ENCODE peak calls at places on chromosomes 11 and 22, in six cellular contexts. One of them, this sample, is unnamed.

GRCh38 chr11:100687032-100687629 is at the start of gene ARHGAP42:
- DNase-seq in Caco-2: peak
- DNase-seq in A549: peak
- DNase-seq in astrocyte of the spinal cord: peak
- DNase-seq in tibial artery: peak
- DNase-seq in transverse colon: peak
- DNase-seq in this sample: no peak

GRCh38 chr22:44449061-44449682 is 48.9 kb downstream of the RTL6 start:
- DNase-seq in Caco-2: no peak
- DNase-seq in A549: peak
- DNase-seq in astrocyte of the spinal cord: peak
- DNase-seq in tibial artery: no peak
- DNase-seq in transverse colon: no peak
- DNase-seq in this sample: no peak

GRCh38 chr11:64031001-64031400 is 4.7 kb upstream of the FLRT1 start:
- DNase-seq in Caco-2: no peak
- DNase-seq in A549: no peak
- DNase-seq in astrocyte of the spinal cord: no peak
- DNase-seq in tibial artery: no peak
- DNase-seq in transverse colon: no peak
- DNase-seq in this sample: no peak

GRCh38 chr11:47271961-47272661 is 2.2 kb downstream of the MADD start:
- DNase-seq in Caco-2: no peak
- DNase-seq in A549: no peak
- DNase-seq in astrocyte of the spinal cord: no peak
- DNase-seq in tibial artery: no peak
- DNase-seq in transverse colon: peak
- DNase-seq in this sample: no peak

GRCh38 chr11:75849917-75850316 is 34.9 kb downstream of the UVRAG start:
- DNase-seq in Caco-2: no peak
- DNase-seq in A549: peak
- DNase-seq in astrocyte of the spinal cord: no peak
- DNase-seq in tibial artery: no peak
- DNase-seq in transverse colon: no peak
- DNase-seq in this sample: no peak

GRCh38 chr11:118574636-118575035 is 2.4 kb downstream of the ARCN1 start:
- DNase-seq in Caco-2: no peak
- DNase-seq in A549: no peak
- DNase-seq in astrocyte of the spinal cord: no peak
- DNase-seq in tibial artery: no peak
- DNase-seq in transverse colon: no peak
- DNase-seq in this sample: no peak

GRCh38 chr11:44556735-44557409 is 8.6 kb upstream of the CD82 start:
- DNase-seq in Caco-2: peak
- DNase-seq in A549: peak
- DNase-seq in astrocyte of the spinal cord: peak
- DNase-seq in tibial artery: peak
- DNase-seq in transverse colon: peak
- DNase-seq in this sample: no peak

GRCh38 chr11:72676874-72677341 is 2.7 kb upstream of the PDE2A start:
- DNase-seq in Caco-2: peak
- DNase-seq in A549: peak
- DNase-seq in astrocyte of the spinal cord: peak
- DNase-seq in tibial artery: peak
- DNase-seq in transverse colon: peak
- DNase-seq in this sample: no peak

GRCh38 chr11:63709336-63709735 is 28.0 kb downstream of the RTN3 start:
- DNase-seq in Caco-2: no peak
- DNase-seq in A549: no peak
- DNase-seq in astrocyte of the spinal cord: no peak
- DNase-seq in tibial artery: no peak
- DNase-seq in transverse colon: no peak
- DNase-seq in this sample: no peak

GRCh38 chr11:39786281-39786680 is 1673.2 kb downstream of the LRRC4C start:
- DNase-seq in Caco-2: no peak
- DNase-seq in A549: no peak
- DNase-seq in astrocyte of the spinal cord: no peak
- DNase-seq in tibial artery: no peak
- DNase-seq in transverse colon: no peak
- DNase-seq in this sample: no peak

GRCh38 chr11:10896493-10896892 is 38.6 kb upstream of the ZBED5 start:
- DNase-seq in Caco-2: no peak
- DNase-seq in A549: no peak
- DNase-seq in astrocyte of the spinal cord: no peak
- DNase-seq in tibial artery: no peak
- DNase-seq in transverse colon: no peak
- DNase-seq in this sample: no peak

GRCh38 chr11:72352859-72353551 is 81.3 kb downstream of the CLPB start:
- DNase-seq in Caco-2: peak
- DNase-seq in A549: peak
- DNase-seq in astrocyte of the spinal cord: peak
- DNase-seq in tibial artery: no peak
- DNase-seq in transverse colon: no peak
- DNase-seq in this sample: no peak

GRCh38 chr22:44661070-44661469 is 40.9 kb upstream of the PRR5 start:
- DNase-seq in Caco-2: no peak
- DNase-seq in A549: no peak
- DNase-seq in astrocyte of the spinal cord: no peak
- DNase-seq in tibial artery: no peak
- DNase-seq in transverse colon: no peak
- DNase-seq in this sample: no peak

GRCh38 chr22:32144875-32145274 is 14.2 kb downstream of the C22orf42 start:
- DNase-seq in Caco-2: no peak
- DNase-seq in A549: no peak
- DNase-seq in astrocyte of the spinal cord: no peak
- DNase-seq in tibial artery: no peak
- DNase-seq in transverse colon: no peak
- DNase-seq in this sample: no peak

GRCh38 chr11:73374130-73374529 is 2.1 kb upstream of the RELT start:
- DNase-seq in Caco-2: no peak
- DNase-seq in A549: no peak
- DNase-seq in astrocyte of the spinal cord: peak
- DNase-seq in tibial artery: no peak
- DNase-seq in transverse colon: no peak
- DNase-seq in this sample: no peak

GRCh38 chr11:74932797-74933196 is 16.1 kb downstream of the XRRA1 start:
- DNase-seq in Caco-2: no peak
- DNase-seq in A549: no peak
- DNase-seq in astrocyte of the spinal cord: peak
- DNase-seq in tibial artery: no peak
- DNase-seq in transverse colon: no peak
- DNase-seq in this sample: no peak

GRCh38 chr11:102753267-102753666 is 27.2 kb downstream of the MMP10 start:
- DNase-seq in Caco-2: no peak
- DNase-seq in A549: no peak
- DNase-seq in astrocyte of the spinal cord: no peak
- DNase-seq in tibial artery: no peak
- DNase-seq in transverse colon: no peak
- DNase-seq in this sample: no peak

GRCh38 chr22:20245577-20246367 is 22.3 kb downstream of the RTN4R start:
- DNase-seq in Caco-2: no peak
- DNase-seq in A549: no peak
- DNase-seq in astrocyte of the spinal cord: no peak
- DNase-seq in tibial artery: no peak
- DNase-seq in transverse colon: no peak
- DNase-seq in this sample: no peak

GRCh38 chr22:46001426-46002106 is 24.6 kb upstream of the WNT7B start:
- DNase-seq in Caco-2: no peak
- DNase-seq in A549: no peak
- DNase-seq in astrocyte of the spinal cord: peak
- DNase-seq in tibial artery: no peak
- DNase-seq in transverse colon: no peak
- DNase-seq in this sample: no peak

GRCh38 chr11:104772806-104773241 is 125.4 kb downstream of the CASP12 start:
- DNase-seq in Caco-2: no peak
- DNase-seq in A549: peak
- DNase-seq in astrocyte of the spinal cord: peak
- DNase-seq in tibial artery: no peak
- DNase-seq in transverse colon: no peak
- DNase-seq in this sample: no peak

GRCh38 chr11:57015679-57016078 is 27.0 kb downstream of the OR5AK2 start:
- DNase-seq in Caco-2: no peak
- DNase-seq in A549: no peak
- DNase-seq in astrocyte of the spinal cord: no peak
- DNase-seq in tibial artery: no peak
- DNase-seq in transverse colon: no peak
- DNase-seq in this sample: no peak

GRCh38 chr11:26030419-26030818 is 301.5 kb upstream of the ANO3 start:
- DNase-seq in Caco-2: no peak
- DNase-seq in A549: no peak
- DNase-seq in astrocyte of the spinal cord: no peak
- DNase-seq in tibial artery: no peak
- DNase-seq in transverse colon: no peak
- DNase-seq in this sample: no peak

GRCh38 chr11:2932850-2933251 is 3.6 kb upstream of the PHLDA2 start:
- DNase-seq in Caco-2: no peak
- DNase-seq in A549: no peak
- DNase-seq in astrocyte of the spinal cord: peak
- DNase-seq in tibial artery: no peak
- DNase-seq in transverse colon: no peak
- DNase-seq in this sample: no peak

GRCh38 chr11:44709281-44709562 is 17.5 kb upstream of the TSPAN18 start:
- DNase-seq in Caco-2: peak
- DNase-seq in A549: no peak
- DNase-seq in astrocyte of the spinal cord: no peak
- DNase-seq in tibial artery: no peak
- DNase-seq in transverse colon: no peak
- DNase-seq in this sample: no peak

DNA sequence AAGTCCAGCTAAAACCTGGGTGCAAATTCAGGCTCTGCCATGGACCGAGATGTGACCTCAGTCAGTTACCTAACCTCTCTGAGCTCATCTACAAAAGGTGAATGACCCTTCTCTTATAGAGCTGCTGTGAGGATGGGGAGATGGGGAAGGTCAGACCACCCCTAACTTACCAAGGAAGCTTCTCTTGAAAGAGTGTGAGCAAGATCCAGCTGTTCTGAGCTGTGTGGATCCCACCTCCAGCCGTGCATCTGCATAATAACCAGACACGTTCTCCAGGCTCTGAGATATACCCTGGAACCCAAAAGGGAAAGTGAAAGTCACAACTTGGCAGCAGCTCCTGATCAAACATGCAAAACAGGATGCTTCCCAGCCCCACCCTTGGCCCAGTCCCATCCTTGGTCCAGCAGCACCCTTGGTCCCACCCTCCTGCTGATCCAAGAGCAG is at the start of gene APOL3:
- DNase-seq in Caco-2: no peak
- DNase-seq in A549: no peak
- DNase-seq in astrocyte of the spinal cord: peak
- DNase-seq in tibial artery: peak
- DNase-seq in transverse colon: peak
- DNase-seq in this sample: peak
- H3K4me3 ChIP-seq in Caco-2: no peak
- H3K4me3 ChIP-seq in A549: no peak
- H3K4me3 ChIP-seq in astrocyte of the spinal cord: peak
- H3K4me3 ChIP-seq in tibial artery: peak
- H3K4me3 ChIP-seq in transverse colon: peak
- H3K4me3 ChIP-seq in this sample: peak

GRCh38 chr11:121463689-121464335 is 11.0 kb upstream of the SORL1-AS1 start:
- DNase-seq in Caco-2: no peak
- DNase-seq in A549: no peak
- DNase-seq in astrocyte of the spinal cord: no peak
- DNase-seq in tibial artery: no peak
- DNase-seq in transverse colon: no peak
- DNase-seq in this sample: no peak

GRCh38 chr11:121464352-121464946 is 11.7 kb upstream of the SORL1-AS1 start:
- DNase-seq in Caco-2: no peak
- DNase-seq in A549: peak
- DNase-seq in astrocyte of the spinal cord: peak
- DNase-seq in tibial artery: peak
- DNase-seq in transverse colon: peak
- DNase-seq in this sample: no peak

GRCh38 chr11:121467965-121468364 is 15.2 kb upstream of the SORL1-AS1 start:
- DNase-seq in Caco-2: no peak
- DNase-seq in A549: no peak
- DNase-seq in astrocyte of the spinal cord: no peak
- DNase-seq in tibial artery: no peak
- DNase-seq in transverse colon: no peak
- DNase-seq in this sample: no peak

GRCh38 chr11:121466063-121466794 is 13.5 kb upstream of the SORL1-AS1 start:
- DNase-seq in Caco-2: peak
- DNase-seq in A549: peak
- DNase-seq in astrocyte of the spinal cord: peak
- DNase-seq in tibial artery: peak
- DNase-seq in transverse colon: peak
- DNase-seq in this sample: peak

GRCh38 chr11:121465709-121466062 is 12.9 kb upstream of the SORL1-AS1 start:
- DNase-seq in Caco-2: no peak
- DNase-seq in A549: no peak
- DNase-seq in astrocyte of the spinal cord: no peak
- DNase-seq in tibial artery: no peak
- DNase-seq in transverse colon: peak
- DNase-seq in this sample: no peak
- TF ChIP-seq CTCF in Caco-2: no peak
- TF ChIP-seq CTCF in A549: no peak
- TF ChIP-seq CTCF in astrocyte of the spinal cord: no peak
- TF ChIP-seq CTCF in tibial artery: no peak
- TF ChIP-seq CTCF in transverse colon: no peak
- TF ChIP-seq CTCF in this sample: no peak

DNA sequence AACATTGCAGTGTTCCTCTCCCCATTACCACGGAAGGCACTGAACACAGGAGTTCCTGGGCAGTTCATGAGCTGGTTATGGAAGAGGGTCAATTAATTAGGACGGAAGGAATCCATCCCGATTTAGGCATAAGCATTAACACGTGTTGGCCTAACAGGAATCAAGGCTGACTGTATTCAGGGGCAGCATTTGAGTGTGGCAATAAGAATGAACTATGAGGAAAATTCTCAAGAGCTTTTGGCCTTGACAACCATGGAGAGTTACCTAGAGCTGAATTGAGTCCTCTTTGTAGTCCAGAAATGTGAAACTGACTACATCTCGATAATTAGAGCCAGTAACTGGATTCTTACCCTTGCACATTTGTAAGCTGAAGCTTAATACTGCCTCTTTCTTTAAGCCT is 82.4 kb upstream of the CRTAM start:
- DNase-seq in Caco-2: no peak
- DNase-seq in A549: no peak
- DNase-seq in astrocyte of the spinal cord: no peak
- DNase-seq in tibial artery: no peak
- DNase-seq in transverse colon: no peak
- DNase-seq in this sample: no peak
- H3K4me3 ChIP-seq in Caco-2: no peak
- H3K4me3 ChIP-seq in A549: no peak
- H3K4me3 ChIP-seq in astrocyte of the spinal cord: no peak
- H3K4me3 ChIP-seq in tibial artery: no peak
- H3K4me3 ChIP-seq in transverse colon: no peak
- H3K4me3 ChIP-seq in this sample: no peak

GRCh38 chr11:61764606-61765260 is 12.3 kb downstream of the MYRF start:
- DNase-seq in Caco-2: no peak
- DNase-seq in A549: no peak
- DNase-seq in astrocyte of the spinal cord: no peak
- DNase-seq in tibial artery: no peak
- DNase-seq in transverse colon: no peak
- DNase-seq in this sample: no peak
- TF ChIP-seq CTCF in Caco-2: no peak
- TF ChIP-seq CTCF in A549: no peak
- TF ChIP-seq CTCF in astrocyte of the spinal cord: no peak
- TF ChIP-seq CTCF in tibial artery: no peak
- TF ChIP-seq CTCF in transverse colon: no peak
- TF ChIP-seq CTCF in this sample: no peak